ENCODE peak calls at places on chromosomes 12 and 14, in nine cellular contexts. Y is activated naive CD8-positive, alpha-beta T cell treated with anti-CD3 and anti-CD28 coated beads, Interleukin-2, amount 10 ng/mL, durations not matched to agents 7 days and 5 days; O is stimulated activated CD4-positive, alpha-beta T cell treated with anti-CD3 and anti-CD28 coated beads, Interleukin-2, amount 100 ng/mL, for 48 hours; P is A549; X is activated naive CD4-positive, alpha-beta T cell; I is non-pigmented ciliary epithelial cell; C is right cardiac atrium; E is cardiac muscle cell; H is HTR-8/SVneo. A is an unnamed sample.

GRCh38 chr12:89740943-89741342 is 32.3 kb upstream of the ATP2B1 start:
- DNase-seq in Y (no peak), O (no peak), P (no peak), X (no peak), I (no peak), C (no peak), E (no peak), H (no peak), A (no peak)

GRCh38 chr12:65536876-65537661 is 258.6 kb downstream of the MSRB3 start:
- DNase-seq in Y (no peak), O (no peak), P (peak; percentile 85), X (no peak), I (peak; percentile 99), C (no peak), E (peak; percentile 18), H (peak; percentile 73), A (no peak)

GRCh38 chr12:56684745-56685369 is 3.2 kb downstream of the PTGES3 start:
- DNase-seq in Y (peak; percentile 39), O (no peak), P (peak; percentile 25), X (no peak), I (no peak), C (no peak), E (no peak), H (no peak), A (no peak)

GRCh38 chr14:77206261-77206824 is 24.7 kb downstream of the TMEM63C start:
- DNase-seq in Y (no peak), O (no peak), P (no peak), X (no peak), I (no peak), C (no peak), E (no peak), H (no peak), A (no peak)

GRCh38 chr12:13376627-13377373 is 180.3 kb downstream of the EMP1 start:
- DNase-seq in Y (no peak), O (no peak), P (peak; percentile 72), X (no peak), I (no peak), C (no peak), E (no peak), H (no peak), A (no peak)

GRCh38 chr12:6341439-6342139 is at the start of gene TNFRSF1A:
- DNase-seq in Y (peak; percentile 58), O (no peak), P (peak; percentile 91), X (no peak), I (no peak), C (peak; percentile 89), E (peak; percentile 64), H (peak; percentile 90), A (no peak)

GRCh38 chr14:63045234-63045611 is at the start of gene KCNH5:
- DNase-seq in Y (peak; percentile 32), O (no peak), P (peak; percentile 14), X (no peak), I (no peak), C (peak; percentile 66), E (peak; percentile 90), H (peak; percentile 98), A (no peak)

GRCh38 chr12:48288387-48289268 is 62.1 kb downstream of the ZNF641 start:
- DNase-seq in Y (no peak), O (no peak), P (no peak), X (no peak), I (no peak), C (no peak), E (no peak), H (no peak), A (no peak)

GRCh38 chr14:103444837-103445524 is 59.8 kb downstream of the MARK3 start:
- DNase-seq in Y (no peak), O (no peak), P (peak; percentile 29), X (no peak), I (no peak), C (no peak), E (no peak), H (no peak), A (no peak)

GRCh38 chr14:55116246-55117030 is 12.6 kb upstream of the LGALS3 start:
- DNase-seq in Y (no peak), O (no peak), P (no peak), X (no peak), I (no peak), C (no peak), E (no peak), H (no peak), A (no peak)

GRCh38 chr12:115336506-115336905 is 652.5 kb upstream of the TBX3 start:
- DNase-seq in Y (no peak), O (no peak), P (no peak), X (no peak), I (no peak), C (no peak), E (no peak), H (no peak), A (no peak)

GRCh38 chr12:93786669-93787397 is 109.7 kb downstream of the CRADD start:
- DNase-seq in Y (no peak), O (no peak), P (no peak), X (no peak), I (no peak), C (no peak), E (no peak), H (no peak), A (no peak)

GRCh38 chr14:105900398-105901160 is 374.2 kb downstream of the TMEM121 start:
- DNase-seq in Y (no peak), O (no peak), P (no peak), X (no peak), I (no peak), C (peak; percentile 45), E (no peak), H (no peak), A (no peak)

GRCh38 chr12:107448198-107448597 is 237.4 kb upstream of the PWP1 start:
- DNase-seq in Y (no peak), O (no peak), P (peak; percentile 37), X (no peak), I (no peak), C (no peak), E (no peak), H (peak; percentile 9), A (no peak)

GRCh38 chr12:100656806-100657205 is 83.3 kb downstream of the GAS2L3 start:
- DNase-seq in Y (no peak), O (no peak), P (no peak), X (no peak), I (no peak), C (no peak), E (no peak), H (no peak), A (no peak)

GRCh38 chr12:6932766-6933165 is 5.0 kb downstream of the ATN1 start:
- DNase-seq in Y (no peak), O (no peak), P (no peak), X (no peak), I (no peak), C (no peak), E (no peak), H (no peak), A (no peak)

GRCh38 chr12:101642115-101643067 is 47.6 kb downstream of the MYBPC1 start:
- DNase-seq in Y (peak; percentile 29), O (no peak), P (peak; percentile 41), X (no peak), I (no peak), C (peak; percentile 43), E (peak; percentile 30), H (no peak), A (no peak)

GRCh38 chr12:5907812-5908211 is 37.2 kb downstream of the ANO2 start:
- DNase-seq in Y (no peak), O (no peak), P (no peak), X (no peak), I (no peak), C (no peak), E (no peak), H (no peak), A (no peak)

GRCh38 chr12:52372216-52373154 is 5.2 kb upstream of the KRT85 start:
- DNase-seq in Y (peak; percentile 66), O (peak; percentile 52), P (peak; percentile 93), X (no peak), I (peak; percentile 70), C (peak; percentile 92), E (peak; percentile 82), H (peak; percentile 89), A (peak; percentile 45)

GRCh38 chr12:49784756-49785409 is 43.3 kb downstream of the NCKAP5L start:
- DNase-seq in Y (no peak), O (no peak), P (peak; percentile 23), X (no peak), I (no peak), C (no peak), E (no peak), H (no peak), A (no peak)

GRCh38 chr12:21655594-21655993 is 2.0 kb downstream of the LDHB start:
- DNase-seq in Y (no peak), O (no peak), P (no peak), X (no peak), I (no peak), C (no peak), E (no peak), H (no peak), A (no peak)

GRCh38 chr12:120774169-120774916 is 48.7 kb downstream of the ACADS start:
- DNase-seq in Y (no peak), O (no peak), P (no peak), X (no peak), I (no peak), C (no peak), E (no peak), H (no peak), A (no peak)

GRCh38 chr12:87679262-87679661 is 349.9 kb downstream of the C12orf50 start:
- DNase-seq in Y (no peak), O (no peak), P (no peak), X (no peak), I (no peak), C (no peak), E (no peak), H (no peak), A (no peak)

GRCh38 chr12:29561736-29562135 is 64.2 kb upstream of the OVCH1 start:
- DNase-seq in Y (no peak), O (no peak), P (no peak), X (no peak), I (no peak), C (no peak), E (no peak), H (no peak), A (no peak)

GRCh38 chr12:127457726-127458125 is 809.2 kb upstream of the TMEM132C start:
- DNase-seq in Y (no peak), O (no peak), P (no peak), X (no peak), I (no peak), C (no peak), E (no peak), H (no peak), A (no peak)

GRCh38 chr12:113403435-113404415 is at the start of gene SDS:
- DNase-seq in Y (no peak), O (no peak), P (no peak), X (no peak), I (no peak), C (peak; percentile 87), E (no peak), H (no peak), A (no peak)